ENCODE peak calls at places on chromosome 3, in ten cellular contexts. One of them, this sample, is unnamed.
A peak's percentile ranks its signal among the peaks of the same experiment; 100 is the strongest.

GRCh38 chr3:12148183-12148940 is 10.3 kb downstream of the TIMP4 start:
- DNase-seq in substantia nigra: no peak
- DNase-seq in HFFc6: no peak
- DNase-seq in activated T-helper 9 cell treated with anti-CD3 and anti-CD28 coated beads, Interleukin-2, amount 50 U/mL, for 16 hours: no peak
- DNase-seq in foreskin fibroblast: peak; percentile 94
- DNase-seq in stimulated activated CD4-positive, alpha-beta T cell treated with anti-CD3 and anti-CD28 coated beads, TNF-alpha, amount 100 ng/mL, for 4 hours: no peak
- DNase-seq in HS-27A: no peak
- DNase-seq in activated naive CD8-positive, alpha-beta T cell treated with anti-CD3 and anti-CD28 coated beads, Interleukin-2, amount 10 ng/mL, durations not matched to agents 7 days and 5 days: no peak
- DNase-seq in T-cell: no peak
- DNase-seq in mucosa of gallbladder: no peak
- DNase-seq in this sample: no peak

GRCh38 chr3:88528494-88528893 is 378.7 kb downstream of the C3orf38 start:
- DNase-seq in substantia nigra: no peak
- DNase-seq in HFFc6: no peak
- DNase-seq in activated T-helper 9 cell treated with anti-CD3 and anti-CD28 coated beads, Interleukin-2, amount 50 U/mL, for 16 hours: no peak
- DNase-seq in foreskin fibroblast: no peak
- DNase-seq in stimulated activated CD4-positive, alpha-beta T cell treated with anti-CD3 and anti-CD28 coated beads, TNF-alpha, amount 100 ng/mL, for 4 hours: no peak
- DNase-seq in HS-27A: no peak
- DNase-seq in activated naive CD8-positive, alpha-beta T cell treated with anti-CD3 and anti-CD28 coated beads, Interleukin-2, amount 10 ng/mL, durations not matched to agents 7 days and 5 days: no peak
- DNase-seq in T-cell: no peak
- DNase-seq in mucosa of gallbladder: no peak
- DNase-seq in this sample: no peak

GRCh38 chr3:167406876-167407492 is 26.9 kb upstream of the ZBBX start:
- DNase-seq in substantia nigra: peak; percentile 41
- DNase-seq in HFFc6: no peak
- DNase-seq in activated T-helper 9 cell treated with anti-CD3 and anti-CD28 coated beads, Interleukin-2, amount 50 U/mL, for 16 hours: no peak
- DNase-seq in foreskin fibroblast: no peak
- DNase-seq in stimulated activated CD4-positive, alpha-beta T cell treated with anti-CD3 and anti-CD28 coated beads, TNF-alpha, amount 100 ng/mL, for 4 hours: no peak
- DNase-seq in HS-27A: no peak
- DNase-seq in activated naive CD8-positive, alpha-beta T cell treated with anti-CD3 and anti-CD28 coated beads, Interleukin-2, amount 10 ng/mL, durations not matched to agents 7 days and 5 days: no peak
- DNase-seq in T-cell: no peak
- DNase-seq in mucosa of gallbladder: peak; percentile 14
- DNase-seq in this sample: no peak

GRCh38 chr3:196706313-196706712 is 5.7 kb downstream of the CEP19 start:
- DNase-seq in substantia nigra: no peak
- DNase-seq in HFFc6: no peak
- DNase-seq in activated T-helper 9 cell treated with anti-CD3 and anti-CD28 coated beads, Interleukin-2, amount 50 U/mL, for 16 hours: no peak
- DNase-seq in foreskin fibroblast: no peak
- DNase-seq in stimulated activated CD4-positive, alpha-beta T cell treated with anti-CD3 and anti-CD28 coated beads, TNF-alpha, amount 100 ng/mL, for 4 hours: no peak
- DNase-seq in HS-27A: no peak
- DNase-seq in activated naive CD8-positive, alpha-beta T cell treated with anti-CD3 and anti-CD28 coated beads, Interleukin-2, amount 10 ng/mL, durations not matched to agents 7 days and 5 days: no peak
- DNase-seq in T-cell: no peak
- DNase-seq in mucosa of gallbladder: no peak
- DNase-seq in this sample: no peak

GRCh38 chr3:49427581-49427980 is 1.5 kb downstream of the NICN1 start:
- DNase-seq in substantia nigra: no peak
- DNase-seq in HFFc6: no peak
- DNase-seq in activated T-helper 9 cell treated with anti-CD3 and anti-CD28 coated beads, Interleukin-2, amount 50 U/mL, for 16 hours: no peak
- DNase-seq in foreskin fibroblast: no peak
- DNase-seq in stimulated activated CD4-positive, alpha-beta T cell treated with anti-CD3 and anti-CD28 coated beads, TNF-alpha, amount 100 ng/mL, for 4 hours: no peak
- DNase-seq in HS-27A: no peak
- DNase-seq in activated naive CD8-positive, alpha-beta T cell treated with anti-CD3 and anti-CD28 coated beads, Interleukin-2, amount 10 ng/mL, durations not matched to agents 7 days and 5 days: no peak
- DNase-seq in T-cell: no peak
- DNase-seq in mucosa of gallbladder: no peak
- DNase-seq in this sample: no peak

GRCh38 chr3:139292933-139293664 is 50.7 kb upstream of the MRPS22 start:
- DNase-seq in substantia nigra: no peak
- DNase-seq in HFFc6: no peak
- DNase-seq in activated T-helper 9 cell treated with anti-CD3 and anti-CD28 coated beads, Interleukin-2, amount 50 U/mL, for 16 hours: no peak
- DNase-seq in foreskin fibroblast: peak; percentile 75
- DNase-seq in stimulated activated CD4-positive, alpha-beta T cell treated with anti-CD3 and anti-CD28 coated beads, TNF-alpha, amount 100 ng/mL, for 4 hours: no peak
- DNase-seq in HS-27A: no peak
- DNase-seq in activated naive CD8-positive, alpha-beta T cell treated with anti-CD3 and anti-CD28 coated beads, Interleukin-2, amount 10 ng/mL, durations not matched to agents 7 days and 5 days: no peak
- DNase-seq in T-cell: no peak
- DNase-seq in mucosa of gallbladder: no peak
- DNase-seq in this sample: no peak

GRCh38 chr3:133404925-133405324 is 5.1 kb downstream of the BFSP2 start:
- DNase-seq in substantia nigra: no peak
- DNase-seq in HFFc6: no peak
- DNase-seq in activated T-helper 9 cell treated with anti-CD3 and anti-CD28 coated beads, Interleukin-2, amount 50 U/mL, for 16 hours: no peak
- DNase-seq in foreskin fibroblast: no peak
- DNase-seq in stimulated activated CD4-positive, alpha-beta T cell treated with anti-CD3 and anti-CD28 coated beads, TNF-alpha, amount 100 ng/mL, for 4 hours: no peak
- DNase-seq in HS-27A: no peak
- DNase-seq in activated naive CD8-positive, alpha-beta T cell treated with anti-CD3 and anti-CD28 coated beads, Interleukin-2, amount 10 ng/mL, durations not matched to agents 7 days and 5 days: no peak
- DNase-seq in T-cell: no peak
- DNase-seq in mucosa of gallbladder: no peak
- DNase-seq in this sample: no peak

GRCh38 chr3:134260984-134261383 is 10.3 kb upstream of the RYK start:
- DNase-seq in substantia nigra: no peak
- DNase-seq in HFFc6: no peak
- DNase-seq in activated T-helper 9 cell treated with anti-CD3 and anti-CD28 coated beads, Interleukin-2, amount 50 U/mL, for 16 hours: no peak
- DNase-seq in foreskin fibroblast: no peak
- DNase-seq in stimulated activated CD4-positive, alpha-beta T cell treated with anti-CD3 and anti-CD28 coated beads, TNF-alpha, amount 100 ng/mL, for 4 hours: no peak
- DNase-seq in HS-27A: no peak
- DNase-seq in activated naive CD8-positive, alpha-beta T cell treated with anti-CD3 and anti-CD28 coated beads, Interleukin-2, amount 10 ng/mL, durations not matched to agents 7 days and 5 days: no peak
- DNase-seq in T-cell: no peak
- DNase-seq in mucosa of gallbladder: no peak
- DNase-seq in this sample: no peak

GRCh38 chr3:137061186-137061585 is 103.4 kb downstream of the IL20RB start:
- DNase-seq in substantia nigra: no peak
- DNase-seq in HFFc6: no peak
- DNase-seq in activated T-helper 9 cell treated with anti-CD3 and anti-CD28 coated beads, Interleukin-2, amount 50 U/mL, for 16 hours: no peak
- DNase-seq in foreskin fibroblast: no peak
- DNase-seq in stimulated activated CD4-positive, alpha-beta T cell treated with anti-CD3 and anti-CD28 coated beads, TNF-alpha, amount 100 ng/mL, for 4 hours: no peak
- DNase-seq in HS-27A: no peak
- DNase-seq in activated naive CD8-positive, alpha-beta T cell treated with anti-CD3 and anti-CD28 coated beads, Interleukin-2, amount 10 ng/mL, durations not matched to agents 7 days and 5 days: no peak
- DNase-seq in T-cell: no peak
- DNase-seq in mucosa of gallbladder: no peak
- DNase-seq in this sample: no peak

GRCh38 chr3:150222646-150223045 is 185.5 kb upstream of the TSC22D2 start:
- DNase-seq in substantia nigra: no peak
- DNase-seq in HFFc6: no peak
- DNase-seq in activated T-helper 9 cell treated with anti-CD3 and anti-CD28 coated beads, Interleukin-2, amount 50 U/mL, for 16 hours: no peak
- DNase-seq in foreskin fibroblast: no peak
- DNase-seq in stimulated activated CD4-positive, alpha-beta T cell treated with anti-CD3 and anti-CD28 coated beads, TNF-alpha, amount 100 ng/mL, for 4 hours: no peak
- DNase-seq in HS-27A: no peak
- DNase-seq in activated naive CD8-positive, alpha-beta T cell treated with anti-CD3 and anti-CD28 coated beads, Interleukin-2, amount 10 ng/mL, durations not matched to agents 7 days and 5 days: no peak
- DNase-seq in T-cell: no peak
- DNase-seq in mucosa of gallbladder: no peak
- DNase-seq in this sample: no peak

GRCh38 chr3:45948881-45949280 is 5.6 kb downstream of the CXCR6 start:
- DNase-seq in substantia nigra: no peak
- DNase-seq in HFFc6: no peak
- DNase-seq in activated T-helper 9 cell treated with anti-CD3 and anti-CD28 coated beads, Interleukin-2, amount 50 U/mL, for 16 hours: no peak
- DNase-seq in foreskin fibroblast: no peak
- DNase-seq in stimulated activated CD4-positive, alpha-beta T cell treated with anti-CD3 and anti-CD28 coated beads, TNF-alpha, amount 100 ng/mL, for 4 hours: no peak
- DNase-seq in HS-27A: no peak
- DNase-seq in activated naive CD8-positive, alpha-beta T cell treated with anti-CD3 and anti-CD28 coated beads, Interleukin-2, amount 10 ng/mL, durations not matched to agents 7 days and 5 days: no peak
- DNase-seq in T-cell: no peak
- DNase-seq in mucosa of gallbladder: no peak
- DNase-seq in this sample: no peak

GRCh38 chr3:66428733-66429132 is 72.1 kb downstream of the LRIG1 start:
- DNase-seq in substantia nigra: peak; percentile 23
- DNase-seq in HFFc6: peak; percentile 95
- DNase-seq in activated T-helper 9 cell treated with anti-CD3 and anti-CD28 coated beads, Interleukin-2, amount 50 U/mL, for 16 hours: no peak
- DNase-seq in foreskin fibroblast: peak; percentile 99
- DNase-seq in stimulated activated CD4-positive, alpha-beta T cell treated with anti-CD3 and anti-CD28 coated beads, TNF-alpha, amount 100 ng/mL, for 4 hours: no peak
- DNase-seq in HS-27A: peak; percentile 98
- DNase-seq in activated naive CD8-positive, alpha-beta T cell treated with anti-CD3 and anti-CD28 coated beads, Interleukin-2, amount 10 ng/mL, durations not matched to agents 7 days and 5 days: no peak
- DNase-seq in T-cell: no peak
- DNase-seq in mucosa of gallbladder: peak; percentile 85
- DNase-seq in this sample: no peak

GRCh38 chr3:22475665-22476064 is 724.7 kb upstream of the ZNF385D start:
- DNase-seq in substantia nigra: no peak
- DNase-seq in HFFc6: no peak
- DNase-seq in activated T-helper 9 cell treated with anti-CD3 and anti-CD28 coated beads, Interleukin-2, amount 50 U/mL, for 16 hours: no peak
- DNase-seq in foreskin fibroblast: no peak
- DNase-seq in stimulated activated CD4-positive, alpha-beta T cell treated with anti-CD3 and anti-CD28 coated beads, TNF-alpha, amount 100 ng/mL, for 4 hours: no peak
- DNase-seq in HS-27A: no peak
- DNase-seq in activated naive CD8-positive, alpha-beta T cell treated with anti-CD3 and anti-CD28 coated beads, Interleukin-2, amount 10 ng/mL, durations not matched to agents 7 days and 5 days: no peak
- DNase-seq in T-cell: no peak
- DNase-seq in mucosa of gallbladder: no peak
- DNase-seq in this sample: no peak

GRCh38 chr3:57661404-57661803 is 31.5 kb downstream of the DENND6A start:
- DNase-seq in substantia nigra: no peak
- DNase-seq in HFFc6: no peak
- DNase-seq in activated T-helper 9 cell treated with anti-CD3 and anti-CD28 coated beads, Interleukin-2, amount 50 U/mL, for 16 hours: no peak
- DNase-seq in foreskin fibroblast: no peak
- DNase-seq in stimulated activated CD4-positive, alpha-beta T cell treated with anti-CD3 and anti-CD28 coated beads, TNF-alpha, amount 100 ng/mL, for 4 hours: no peak
- DNase-seq in HS-27A: no peak
- DNase-seq in activated naive CD8-positive, alpha-beta T cell treated with anti-CD3 and anti-CD28 coated beads, Interleukin-2, amount 10 ng/mL, durations not matched to agents 7 days and 5 days: no peak
- DNase-seq in T-cell: no peak
- DNase-seq in mucosa of gallbladder: no peak
- DNase-seq in this sample: no peak

GRCh38 chr3:105401254-105401653 is 34.5 kb downstream of the ALCAM start:
- DNase-seq in substantia nigra: no peak
- DNase-seq in HFFc6: no peak
- DNase-seq in activated T-helper 9 cell treated with anti-CD3 and anti-CD28 coated beads, Interleukin-2, amount 50 U/mL, for 16 hours: no peak
- DNase-seq in foreskin fibroblast: no peak
- DNase-seq in stimulated activated CD4-positive, alpha-beta T cell treated with anti-CD3 and anti-CD28 coated beads, TNF-alpha, amount 100 ng/mL, for 4 hours: no peak
- DNase-seq in HS-27A: no peak
- DNase-seq in activated naive CD8-positive, alpha-beta T cell treated with anti-CD3 and anti-CD28 coated beads, Interleukin-2, amount 10 ng/mL, durations not matched to agents 7 days and 5 days: no peak
- DNase-seq in T-cell: no peak
- DNase-seq in mucosa of gallbladder: no peak
- DNase-seq in this sample: no peak

GRCh38 chr3:126026277-126026751 is 57.3 kb downstream of the ROPN1B start:
- DNase-seq in substantia nigra: no peak
- DNase-seq in HFFc6: no peak
- DNase-seq in activated T-helper 9 cell treated with anti-CD3 and anti-CD28 coated beads, Interleukin-2, amount 50 U/mL, for 16 hours: no peak
- DNase-seq in foreskin fibroblast: no peak
- DNase-seq in stimulated activated CD4-positive, alpha-beta T cell treated with anti-CD3 and anti-CD28 coated beads, TNF-alpha, amount 100 ng/mL, for 4 hours: no peak
- DNase-seq in HS-27A: no peak
- DNase-seq in activated naive CD8-positive, alpha-beta T cell treated with anti-CD3 and anti-CD28 coated beads, Interleukin-2, amount 10 ng/mL, durations not matched to agents 7 days and 5 days: no peak
- DNase-seq in T-cell: no peak
- DNase-seq in mucosa of gallbladder: peak; percentile 5
- DNase-seq in this sample: no peak

GRCh38 chr3:147652682-147653081 is 243.5 kb downstream of the ZIC1 start:
- DNase-seq in substantia nigra: no peak
- DNase-seq in HFFc6: no peak
- DNase-seq in activated T-helper 9 cell treated with anti-CD3 and anti-CD28 coated beads, Interleukin-2, amount 50 U/mL, for 16 hours: no peak
- DNase-seq in foreskin fibroblast: peak; percentile 2
- DNase-seq in stimulated activated CD4-positive, alpha-beta T cell treated with anti-CD3 and anti-CD28 coated beads, TNF-alpha, amount 100 ng/mL, for 4 hours: no peak
- DNase-seq in HS-27A: no peak
- DNase-seq in activated naive CD8-positive, alpha-beta T cell treated with anti-CD3 and anti-CD28 coated beads, Interleukin-2, amount 10 ng/mL, durations not matched to agents 7 days and 5 days: no peak
- DNase-seq in T-cell: no peak
- DNase-seq in mucosa of gallbladder: no peak
- DNase-seq in this sample: no peak

GRCh38 chr3:39013921-39014509 is 37.7 kb downstream of the SCN11A start:
- DNase-seq in substantia nigra: no peak
- DNase-seq in HFFc6: no peak
- DNase-seq in activated T-helper 9 cell treated with anti-CD3 and anti-CD28 coated beads, Interleukin-2, amount 50 U/mL, for 16 hours: no peak
- DNase-seq in foreskin fibroblast: no peak
- DNase-seq in stimulated activated CD4-positive, alpha-beta T cell treated with anti-CD3 and anti-CD28 coated beads, TNF-alpha, amount 100 ng/mL, for 4 hours: no peak
- DNase-seq in HS-27A: no peak
- DNase-seq in activated naive CD8-positive, alpha-beta T cell treated with anti-CD3 and anti-CD28 coated beads, Interleukin-2, amount 10 ng/mL, durations not matched to agents 7 days and 5 days: no peak
- DNase-seq in T-cell: no peak
- DNase-seq in mucosa of gallbladder: no peak
- DNase-seq in this sample: no peak

GRCh38 chr3:127477396-127477795 is 113.1 kb downstream of the TPRA1 start:
- DNase-seq in substantia nigra: no peak
- DNase-seq in HFFc6: no peak
- DNase-seq in activated T-helper 9 cell treated with anti-CD3 and anti-CD28 coated beads, Interleukin-2, amount 50 U/mL, for 16 hours: no peak
- DNase-seq in foreskin fibroblast: no peak
- DNase-seq in stimulated activated CD4-positive, alpha-beta T cell treated with anti-CD3 and anti-CD28 coated beads, TNF-alpha, amount 100 ng/mL, for 4 hours: no peak
- DNase-seq in HS-27A: no peak
- DNase-seq in activated naive CD8-positive, alpha-beta T cell treated with anti-CD3 and anti-CD28 coated beads, Interleukin-2, amount 10 ng/mL, durations not matched to agents 7 days and 5 days: no peak
- DNase-seq in T-cell: no peak
- DNase-seq in mucosa of gallbladder: no peak
- DNase-seq in this sample: no peak